ENCODE peak calls at places on chromosomes 11 and 22, in six cellular contexts. F is stomach, Y is transverse colon, C is upper lobe of right lung, T is heart right ventricle, W is neural progenitor cell. G is an unnamed sample.

GRCh38 chr11:19326499-19326898 is 85.8 kb upstream of the E2F8 start:
- DNase-seq in F (no peak), C (no peak), T (no peak), Y (no peak), W (no peak), G (no peak)

GRCh38 chr11:86869966-86870570 is 69.7 kb downstream of the PRSS23 start:
- DNase-seq in T (peak; percentile 77), C (no peak), Y (peak; percentile 44), F (peak; percentile 50), W (peak; percentile 79), G (peak; percentile 85)

GRCh38 chr11:117910941-117911630 is 18.1 kb downstream of the TMPRSS13 start:
- DNase-seq in C (no peak), Y (no peak), F (no peak), T (no peak), W (no peak), G (no peak)

GRCh38 chr11:1884123-1884415 is 7.6 kb downstream of the PRR33 start:
- DNase-seq in T (no peak), W (no peak), F (no peak), C (peak; percentile 36), Y (no peak), G (peak; percentile 46)

GRCh38 chr11:45655347-45655756 is 10.1 kb downstream of the CHST1 start:
- DNase-seq in C (peak; percentile 85), F (peak; percentile 72), Y (peak; percentile 65), W (peak; percentile 91), T (peak; percentile 81), G (peak; percentile 80)

GRCh38 chr22:17113600-17113999 is 7.6 kb downstream of the TMEM121B start:
- DNase-seq in T (no peak), W (no peak), Y (no peak), C (no peak), F (no peak), G (no peak)

GRCh38 chr11:78313181-78313788 is 104.3 kb downstream of the GAB2 start:
- DNase-seq in C (no peak), W (no peak), Y (peak; percentile 52), T (no peak), F (peak; percentile 31), G (peak; percentile 79)

GRCh38 chr11:66003291-66003690 is 988 bp downstream of the BANF1 start:
- DNase-seq in T (no peak), Y (no peak), W (no peak), F (no peak), C (no peak), G (no peak)

GRCh38 chr11:19410032-19410431 is 169.3 kb upstream of the E2F8 start:
- DNase-seq in Y (no peak), W (no peak), T (no peak), C (no peak), F (no peak), G (no peak)

GRCh38 chr11:128624269-128625170 is 37.2 kb upstream of the ETS1 start:
- DNase-seq in Y (peak; percentile 58), T (no peak), W (no peak), C (no peak), F (peak; percentile 77), G (no peak)

GRCh38 chr11:8025816-8026215 is 38.7 kb downstream of the EIF3F start:
- DNase-seq in T (no peak), C (no peak), F (no peak), W (no peak), Y (no peak), G (peak; percentile 2)

GRCh38 chr11:102155676-102156075 is 45.4 kb downstream of the YAP1 start:
- DNase-seq in F (no peak), C (no peak), T (no peak), Y (no peak), W (no peak), G (no peak)

GRCh38 chr11:74731301-74732094 is at the start of gene CHRDL2:
- DNase-seq in Y (no peak), C (peak; percentile 71), W (peak; percentile 77), F (no peak), T (no peak), G (no peak)

GRCh38 chr11:104946907-104947306 is 21.5 kb downstream of the CASP4 start:
- DNase-seq in C (no peak), W (peak; percentile 4), Y (no peak), T (peak; percentile 33), F (no peak), G (no peak)

GRCh38 chr11:15968461-15969130 is 387.8 kb downstream of the SOX6 start:
- DNase-seq in T (peak; percentile 25), W (peak; percentile 24), C (no peak), F (no peak), Y (no peak), G (no peak)

GRCh38 chr22:39946571-39947407 is 13.4 kb upstream of the TMA7B start:
- DNase-seq in Y (no peak), W (no peak), F (no peak), C (no peak), T (no peak), G (no peak)

GRCh38 chr22:44443641-44444235 is 54.3 kb downstream of the RTL6 start:
- DNase-seq in Y (no peak), C (peak; percentile 38), T (no peak), F (no peak), W (no peak), G (no peak)

GRCh38 chr11:130865091-130865771 is 51.0 kb downstream of the SNX19 start:
- DNase-seq in W (peak; percentile 22), Y (no peak), F (no peak), T (peak; percentile 60), C (no peak), G (no peak)

GRCh38 chr11:41978951-41979350 is 519.5 kb upstream of the LRRC4C start:
- DNase-seq in W (no peak), F (no peak), Y (no peak), C (no peak), T (no peak), G (no peak)

GRCh38 chr11:45167283-45167682 is 20.8 kb downstream of the PRDM11 start:
- DNase-seq in W (no peak), C (peak; percentile 6), F (no peak), Y (no peak), T (no peak), G (no peak)

DNA sequence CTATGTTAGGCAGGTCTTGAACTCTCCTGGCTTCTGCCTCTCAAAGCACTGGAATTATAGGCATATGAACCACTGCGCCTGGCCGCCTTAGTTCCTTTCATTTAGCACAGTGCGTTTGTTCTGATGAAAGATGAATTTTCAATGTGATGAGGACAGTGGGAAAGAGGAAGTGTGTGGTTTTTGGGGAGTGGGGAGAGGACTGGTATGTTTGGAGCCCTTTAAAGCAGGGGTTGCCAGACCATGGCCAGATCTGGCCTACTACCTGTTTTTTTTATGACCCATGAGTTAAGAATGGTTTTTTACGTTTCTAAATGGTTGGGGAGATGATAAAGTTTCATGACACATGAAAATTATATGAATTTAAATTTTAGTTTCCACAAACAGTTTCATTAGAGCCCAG is 12.5 kb downstream of the ATXN10 start:
- DNase-seq in F (no peak), C (no peak), W (no peak), Y (no peak), T (no peak), G (no peak)
- H3K4me1 ChIP-seq in F (peaks cover 13% of the 10 kb centered on the region), C (peaks cover 60% of the 10 kb centered on the region), W (no peaks in the 10 kb centered on the region), Y (peaks cover 25% of the 10 kb centered on the region), T (peaks cover 25% of the 10 kb centered on the region), G (peaks cover 40% of the 10 kb centered on the region)

DNA sequence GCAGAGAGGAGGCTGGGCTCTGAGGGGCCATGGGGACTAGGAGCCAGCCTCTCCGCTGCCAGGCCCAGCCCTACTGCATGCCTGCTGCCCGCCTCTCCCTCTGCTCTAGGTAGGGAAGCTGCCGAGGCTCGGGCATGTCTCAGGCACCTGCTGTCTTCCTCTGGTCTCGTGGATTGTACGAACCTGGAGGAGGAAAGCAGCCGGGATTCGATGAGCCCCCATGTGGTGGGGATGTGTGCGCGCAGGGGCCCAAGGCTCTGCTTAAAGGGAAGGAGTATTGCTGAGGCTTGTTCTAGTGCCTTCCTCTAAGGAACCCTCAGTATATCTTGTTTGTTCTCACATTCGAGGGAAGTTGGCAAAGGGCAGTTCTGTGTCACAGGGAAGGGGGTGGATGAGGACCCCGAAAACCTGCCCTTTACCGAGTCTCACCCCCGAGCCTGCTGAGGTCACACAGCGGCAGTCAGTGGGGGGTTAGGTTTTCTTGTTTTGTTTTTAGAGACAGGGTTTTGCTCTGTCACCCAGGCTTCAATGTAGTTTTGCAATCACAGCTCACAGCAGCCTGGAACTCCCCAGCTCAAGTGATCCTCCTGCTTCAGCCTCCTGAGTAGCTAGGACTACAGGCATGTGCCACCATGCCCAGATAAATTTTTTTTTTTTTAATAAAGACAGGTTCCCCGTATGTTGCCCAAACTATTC is 21.3 kb downstream of the DAGLA start:
- DNase-seq in C (no peak), Y (peak; percentile 48), F (no peak), T (no peak), W (peak; percentile 72), G (no peak)
- TF ChIP-seq CTCF in C (peak; percentile 22), Y (peak; percentile 35), F (no peak), T (no peak), W (peak; percentile 56), G (no peak)

DNA sequence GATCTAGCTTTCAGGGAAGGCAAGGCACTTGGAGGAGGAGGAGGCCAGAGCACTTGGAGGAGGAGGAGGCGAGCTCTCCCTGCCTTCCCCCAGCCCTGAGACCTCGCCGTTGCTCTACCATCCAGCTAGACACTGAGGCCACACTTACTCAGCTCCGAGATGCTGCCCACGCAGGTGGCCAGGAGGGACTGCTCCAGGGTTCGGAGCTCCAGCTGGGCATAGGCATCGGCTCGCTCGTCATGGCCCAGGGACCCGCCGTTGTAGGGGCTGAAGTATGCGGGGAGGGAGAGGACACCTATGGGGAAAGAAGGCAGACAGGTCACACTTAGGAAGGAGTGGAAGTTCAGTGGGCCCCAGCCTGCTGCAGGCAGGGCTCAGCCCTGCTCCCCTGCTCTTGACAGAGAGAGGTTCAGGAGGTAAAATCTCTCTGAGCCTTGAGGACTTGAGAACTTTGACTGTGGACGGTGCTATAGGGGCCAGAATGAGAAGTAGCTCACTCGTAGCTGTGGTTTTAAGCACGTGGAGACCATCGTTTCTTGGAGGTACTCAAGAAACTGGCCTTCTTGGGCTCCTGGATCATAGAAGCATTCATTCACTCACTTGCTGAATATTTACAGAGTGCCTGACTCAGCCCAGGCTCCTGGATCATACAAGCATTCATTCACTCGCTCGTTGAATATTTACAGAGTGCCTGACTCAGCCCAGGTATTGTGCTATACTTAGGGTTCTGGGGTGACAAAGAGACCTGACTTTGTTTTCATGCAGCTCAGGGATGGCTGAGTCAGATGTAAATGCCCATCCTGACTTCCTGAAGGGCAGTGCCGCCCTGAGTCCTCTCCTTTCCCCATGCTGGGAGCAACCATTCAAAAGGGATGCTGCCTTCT is 99.2 kb downstream of the NAT10 start:
- DNase-seq in Y (no peak), F (peak; percentile 31), C (no peak), W (no peak), T (no peak), G (no peak)
- H3K4me1 ChIP-seq in Y (no peaks in the 10 kb centered on the region), F (no peaks in the 10 kb centered on the region), C (no peaks in the 10 kb centered on the region), W (peaks cover 20% of the 10 kb centered on the region), T (no peaks in the 10 kb centered on the region), G (no peaks in the 10 kb centered on the region)

DNA sequence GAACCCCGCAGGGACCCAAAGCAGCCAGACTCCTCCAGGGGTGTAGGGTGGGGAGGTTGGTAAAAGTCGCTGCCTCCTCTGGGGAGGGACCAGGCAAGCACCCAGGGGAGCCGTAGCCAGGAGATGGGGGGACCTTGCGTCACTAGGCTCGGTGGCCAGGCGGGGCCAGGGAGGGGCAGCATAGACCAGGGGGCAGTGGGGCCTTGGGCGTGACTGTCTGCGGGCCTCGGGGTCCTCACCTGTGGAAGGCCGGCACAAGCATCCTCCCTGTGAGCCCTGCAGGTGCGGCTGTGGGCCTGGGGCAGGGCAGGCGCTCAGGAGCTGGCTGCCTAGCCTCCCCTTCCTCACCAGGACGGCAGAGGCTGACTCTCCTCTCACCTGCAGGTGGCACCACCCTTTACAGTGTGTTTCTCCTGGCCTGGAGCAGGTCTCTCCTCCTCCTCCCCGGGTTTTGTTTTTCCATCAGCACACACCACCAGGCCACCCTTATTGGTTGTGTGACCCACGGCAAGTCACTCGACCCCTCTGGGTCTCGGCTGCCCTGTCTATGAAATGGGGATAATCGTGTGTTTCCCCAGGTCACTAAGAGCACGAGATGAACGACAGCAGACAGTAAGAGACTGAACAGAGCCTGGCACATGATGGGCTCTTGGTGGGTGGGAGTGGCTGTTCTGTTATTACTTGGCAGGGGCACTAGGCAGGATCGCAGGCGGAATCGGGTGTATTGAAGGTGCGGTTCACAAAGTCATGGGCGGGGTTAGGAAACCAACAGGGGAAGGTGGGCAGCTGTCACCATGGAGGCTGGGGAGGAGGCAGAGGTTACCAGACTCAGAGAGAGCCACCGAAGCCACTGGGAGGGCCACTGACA is 52.7 kb downstream of the FLRT1 start:
- DNase-seq in C (no peak), T (no peak), W (peak; percentile 72), F (no peak), Y (no peak), G (no peak)
- TF ChIP-seq CTCF in C (peak; percentile 36), T (no peak), W (peak; percentile 60), F (peak; percentile 16), Y (peak; percentile 18), G (no peak)

G was measured in adrenal gland.